ENCODE peak calls at places on chromosome 1, in four cellular contexts. R is GM12891, K is GM12878, Q is K562. X is an unnamed sample.

GRCh38 chr1:153094426-153094825 is at the start of gene SPRR2E:
- DNase-seq in R (no peak), K (no peak), Q (no peak), X (no peak)

GRCh38 chr1:169271094-169271493 is 96.5 kb downstream of the NME7 start:
- DNase-seq in R (peak; percentile 17), K (no peak), Q (peak; percentile 60), X (no peak)

GRCh38 chr1:226967665-226968064 is 27.6 kb downstream of the COQ8A start:
- DNase-seq in R (no peak), K (no peak), Q (no peak), X (no peak)

GRCh38 chr1:9235123-9235513 is 544 bp downstream of the H6PD start:
- DNase-seq in R (no peak), K (no peak), Q (no peak), X (no peak)

GRCh38 chr1:185352067-185352466 is 35.0 kb upstream of the IVNS1ABP start:
- DNase-seq in R (no peak), K (no peak), Q (no peak), X (no peak)

GRCh38 chr1:116329524-116330341 is 43.3 kb upstream of the ATP1A1 start:
- DNase-seq in R (no peak), K (no peak), Q (no peak), X (no peak)

GRCh38 chr1:190957565-190957964 is 479.9 kb upstream of the BRINP3 start:
- DNase-seq in R (no peak), K (no peak), Q (no peak), X (no peak)

GRCh38 chr1:92536593-92537332 is 50.0 kb upstream of the GFI1 start:
- DNase-seq in R (no peak), K (peak; percentile 82), Q (peak; percentile 5), X (no peak)

GRCh38 chr1:219669556-219669955 is 56.7 kb upstream of the ZC3H11B start:
- DNase-seq in R (no peak), K (no peak), Q (no peak), X (no peak)

GRCh38 chr1:3310718-3311400 is 143.6 kb upstream of the ARHGEF16 start:
- DNase-seq in R (no peak), K (no peak), Q (no peak), X (no peak)

GRCh38 chr1:23478896-23479790 is 4.8 kb downstream of the ASAP3 start:
- DNase-seq in R (no peak), K (no peak), Q (peak; percentile 93), X (no peak)

DNA sequence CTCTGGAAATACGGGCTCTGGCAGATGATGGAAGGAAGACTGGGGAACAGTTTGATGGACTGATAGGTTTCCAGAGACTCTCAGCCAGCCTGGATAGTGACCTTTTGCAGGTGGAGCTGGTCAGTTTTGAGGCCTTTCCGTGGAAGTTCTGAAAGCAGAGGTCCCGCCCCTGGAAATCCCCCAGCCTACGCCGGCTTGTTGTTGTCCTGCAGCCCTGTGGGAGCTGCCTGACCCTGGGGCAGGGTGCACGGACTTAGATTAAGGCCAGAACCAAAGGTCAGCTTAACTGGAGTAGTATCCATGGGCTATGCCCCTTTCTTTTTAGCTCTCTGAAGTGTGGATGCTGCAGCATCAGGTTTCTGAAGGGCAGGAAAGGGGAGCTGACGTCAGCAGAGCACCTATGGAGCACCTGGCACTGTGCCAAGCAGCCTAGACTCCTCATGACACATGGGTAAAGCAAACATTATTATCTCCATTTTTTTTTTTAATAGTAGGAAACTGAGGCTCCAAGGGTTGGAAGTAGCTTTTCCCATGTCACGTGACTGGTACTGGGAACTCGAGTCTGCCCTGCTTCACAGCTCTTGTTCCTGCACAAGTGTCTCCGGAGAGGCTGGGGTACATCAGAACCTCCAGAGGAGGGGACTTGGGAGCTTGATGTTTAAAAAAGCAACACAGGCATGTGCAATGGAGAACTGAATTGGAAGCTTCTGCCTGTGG is 38.5 kb downstream of the IER5 start:
- DNase-seq in R (no peak), K (no peak), Q (peak; percentile 66), X (no peak)
- TF ChIP-seq TAF1 in R (no peak), K (no peak), Q (no peak), X (no peak)

GRCh38 chr1:88003255-88003654 is 674.6 kb downstream of the LMO4 start:
- DNase-seq in R (no peak), K (no peak), Q (no peak), X (no peak)

GRCh38 chr1:87999852-88000251 is 671.2 kb downstream of the LMO4 start:
- DNase-seq in R (no peak), K (no peak), Q (no peak), X (no peak)

DNA sequence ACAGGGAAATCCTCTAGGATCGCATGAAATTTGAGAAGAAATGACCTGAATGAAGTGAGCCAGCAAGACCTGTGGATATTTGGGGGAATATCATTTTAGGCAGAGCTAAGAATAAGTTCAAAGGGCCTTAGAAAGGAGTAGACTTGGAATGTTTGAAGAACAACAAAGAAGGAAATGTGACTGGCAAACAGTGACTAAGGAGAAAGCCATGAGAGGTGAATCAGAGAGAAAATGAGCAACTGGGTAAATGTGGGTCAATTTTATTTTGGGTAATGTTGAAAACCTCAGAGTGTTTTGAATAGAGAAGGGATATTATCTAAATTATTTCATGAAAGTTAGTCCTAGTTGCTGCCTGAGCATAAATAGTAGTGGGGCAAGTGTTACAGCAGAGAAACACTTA is 672.8 kb downstream of the LMO4 start:
- DNase-seq in R (no peak), K (no peak), Q (no peak), X (no peak)
- TF ChIP-seq TAF1 in R (no peak), K (no peak), Q (no peak), X (no peak)

GRCh38 chr1:179298952-179299351 is 5.4 kb downstream of the SOAT1 start:
- DNase-seq in R (peak; percentile 27), K (peak; percentile 40), Q (no peak), X (no peak)
- TF ChIP-seq TAF1 in R (no peak), K (no peak), Q (no peak), X (no peak)

GRCh38 chr1:228737613-228738012 is 2.3 kb downstream of the RHOU start:
- DNase-seq in R (no peak), K (no peak), Q (no peak), X (no peak)
- TF ChIP-seq TAF1 in R (no peak), K (no peak), Q (no peak), X (no peak)